ENCODE peak calls at places on chromosomes 5 and 9, in ten cellular contexts. A, L, S, H, U, I, T, C, Y and O are unnamed samples.

GRCh38 chr9:86994231-86994630 is 46.9 kb upstream of the GAS1 start:
- DNase-seq in A (no peak), L (no peak), S (no peak), H (no peak), U (no peak), I (no peak), T (no peak), C (no peak), Y (no peak), O (no peak)

GRCh38 chr5:151451626-151452520 is 4.5 kb downstream of the SLC36A1 start:
- DNase-seq in A (peak; percentile 58), L (no peak), S (no peak), H (peak; percentile 32), U (peak; percentile 24), I (no peak), T (peak; percentile 24), C (peak; percentile 30), Y (peak; percentile 75), O (no peak)

GRCh38 chr9:79185866-79186265 is 385.9 kb upstream of the TLE4 start:
- DNase-seq in A (peak; percentile 92), L (no peak), S (no peak), H (no peak), U (peak; percentile 2), I (no peak), T (no peak), C (no peak), Y (no peak), O (no peak)

GRCh38 chr9:130321082-130321481 is 55.5 kb downstream of the HMCN2 start:
- DNase-seq in A (no peak), L (no peak), S (no peak), H (no peak), U (no peak), I (no peak), T (no peak), C (no peak), Y (no peak), O (no peak)

GRCh38 chr5:44443172-44443571 is 54.0 kb upstream of the FGF10 start:
- DNase-seq in A (no peak), L (no peak), S (no peak), H (no peak), U (no peak), I (no peak), T (no peak), C (no peak), Y (no peak), O (no peak)

GRCh38 chr9:114813717-114814418 is 8.0 kb upstream of the TNFSF15 start:
- DNase-seq in A (no peak), L (no peak), S (no peak), H (no peak), U (no peak), I (no peak), T (no peak), C (no peak), Y (no peak), O (no peak)

GRCh38 chr5:10601246-10602030 is 37.6 kb downstream of the ANKRD33B start:
- DNase-seq in A (peak; percentile 88), L (no peak), S (peak; percentile 80), H (peak; percentile 98), U (peak; percentile 97), I (peak; percentile 84), T (peak; percentile 61), C (peak; percentile 69), Y (peak; percentile 99), O (peak; percentile 90)

GRCh38 chr5:1013948-1014301 is 5.3 kb downstream of the NKD2 start:
- DNase-seq in A (no peak), L (no peak), S (no peak), H (no peak), U (no peak), I (no peak), T (no peak), C (no peak), Y (no peak), O (no peak)

GRCh38 chr5:32061236-32061635 is 112.9 kb downstream of the GOLPH3 start:
- DNase-seq in A (no peak), L (no peak), S (no peak), H (no peak), U (no peak), I (no peak), T (no peak), C (no peak), Y (no peak), O (no peak)

GRCh38 chr5:32059779-32060178 is 114.3 kb downstream of the GOLPH3 start:
- DNase-seq in A (peak; percentile 41), L (no peak), S (no peak), H (no peak), U (peak; percentile 96), I (no peak), T (no peak), C (no peak), Y (peak; percentile 97), O (no peak)

GRCh38 chr5:32055891-32056866 is 117.9 kb downstream of the GOLPH3 start:
- DNase-seq in A (no peak), L (no peak), S (no peak), H (no peak), U (peak; percentile 39), I (no peak), T (no peak), C (no peak), Y (peak; percentile 68), O (no peak)

GRCh38 chr5:32058101-32058500 is 116.0 kb downstream of the GOLPH3 start:
- DNase-seq in A (no peak), L (no peak), S (no peak), H (peak; percentile 18), U (peak; percentile 73), I (no peak), T (no peak), C (no peak), Y (peak; percentile 51), O (no peak)

GRCh38 chr5:32057157-32058096 is 116.7 kb downstream of the GOLPH3 start:
- DNase-seq in A (no peak), L (no peak), S (no peak), H (no peak), U (peak; percentile 73), I (no peak), T (no peak), C (no peak), Y (peak; percentile 79), O (no peak)
- TF ChIP-seq CTCF in A (peak; percentile 33), L (no peak), S (no peak), H (no peak), U (no peak), I (no peak), T (peak; percentile 29), C (no peak), Y (peak; percentile 58), O (peak; percentile 38)

GRCh38 chr9:38370231-38370630 is 22.3 kb upstream of the ALDH1B1 start:
- DNase-seq in A (no peak), L (no peak), S (no peak), H (peak; percentile 74), U (no peak), I (no peak), T (no peak), C (no peak), Y (no peak), O (no peak)
- H3K4me3 ChIP-seq in A (no peak overlapping the region), L (no peak overlapping the region), S (no peak overlapping the region), H (no peak overlapping the region), U (no peak overlapping the region), I (no peak overlapping the region), T (no peak overlapping the region), C (no peak overlapping the region), Y (no peak overlapping the region), O (no peak overlapping the region)

GRCh38 chr9:138022121-138022741 is 144.6 kb downstream of the CACNA1B start:
- DNase-seq in A (no peak), L (no peak), S (no peak), H (peak; percentile 70), U (no peak), I (peak; percentile 86), T (no peak), C (peak; percentile 62), Y (peak; percentile 34), O (no peak)
- TF ChIP-seq CTCF in A (no peak), L (no peak), S (peak; percentile 13), H (no peak), U (peak; percentile 17), I (no peak), T (no peak), C (peak; percentile 40), Y (peak; percentile 45), O (peak; percentile 43)

DNA sequence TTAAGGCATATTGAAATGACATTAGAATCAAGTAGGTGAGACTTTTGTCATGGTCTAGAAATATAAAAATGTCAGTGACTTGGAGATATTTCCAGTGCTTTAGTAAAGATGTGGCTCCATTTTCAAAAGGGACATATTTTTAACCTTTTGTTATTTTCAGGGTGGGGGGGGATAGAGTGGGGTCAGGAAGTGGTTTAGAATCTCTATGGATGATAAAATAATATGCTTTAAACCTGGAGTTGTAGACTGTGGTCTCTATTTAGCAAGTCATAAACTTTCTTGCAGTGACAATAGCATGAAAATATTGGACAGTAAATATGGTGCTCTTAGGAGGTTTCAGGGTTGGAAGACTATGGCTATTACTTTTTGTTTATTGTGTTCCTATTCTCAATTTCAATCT is 46.9 kb downstream of the PTTG1 start:
- DNase-seq in A (no peak), L (no peak), S (no peak), H (no peak), U (no peak), I (no peak), T (no peak), C (no peak), Y (no peak), O (no peak)
- H3K4me3 ChIP-seq in A (no peak overlapping the region), L (peak overlapping the region; percentile 70), S (no peak overlapping the region), H (no peak overlapping the region), U (no peak overlapping the region), I (no peak overlapping the region), T (no peak overlapping the region), C (no peak overlapping the region), Y (peak overlapping the region; percentile 55), O (peak overlapping the region; percentile 62)

GRCh38 chr5:159525117-159525516 is 194.8 kb upstream of the IL12B start:
- DNase-seq in A (peak; percentile 41), L (no peak), S (no peak), H (no peak), U (no peak), I (no peak), T (no peak), C (no peak), Y (no peak), O (no peak)
- TF ChIP-seq CTCF in A (peak; percentile 36), L (no peak), S (no peak), H (no peak), U (no peak), I (no peak), T (peak; percentile 18), C (no peak), Y (no peak), O (no peak)